ENCODE peak calls at places on chromosomes 7 and 10, in four cellular contexts. E is frontal cortex; V is stimulated activated CD4-positive, alpha-beta T cell treated with anti-CD3 and anti-CD28 coated beads, Interleukin-1b, Interleukin-23, amount 100 ng/mL, for 24 hours; U is lung. R is an unnamed sample.

GRCh38 chr7:155835446-155836215 is 23.4 kb upstream of the SHH start:
- DNase-seq in E (no peak), V (no peak), U (no peak), R (no peak)

GRCh38 chr10:84196941-84197340 is 2.6 kb downstream of the CDHR1 start:
- DNase-seq in E (no peak), V (no peak), U (no peak), R (no peak)

GRCh38 chr10:7410306-7410799 is 481 bp downstream of the SFMBT2 start:
- DNase-seq in E (peak), V (no peak), U (no peak), R (no peak)

GRCh38 chr7:105988277-105988676 is 25.2 kb downstream of the CDHR3 start:
- DNase-seq in E (no peak), V (no peak), U (no peak), R (no peak)

GRCh38 chr7:92934096-92934495 is 97.7 kb upstream of the CDK6 start:
- DNase-seq in E (no peak), V (no peak), U (no peak), R (no peak)

GRCh38 chr10:101065479-101066145 is 3.8 kb downstream of the KAZALD1 start:
- DNase-seq in E (no peak), V (no peak), U (no peak), R (no peak)

GRCh38 chr10:69225681-69226080 is 5.5 kb downstream of the HKDC1 start:
- DNase-seq in E (no peak), V (no peak), U (no peak), R (no peak)

GRCh38 chr10:10794056-10794455 is 223.6 kb upstream of the CELF2 start:
- DNase-seq in E (no peak), V (no peak), U (no peak), R (no peak)

GRCh38 chr10:9911488-9911887 is 1106.2 kb upstream of the CELF2 start:
- DNase-seq in E (no peak), V (no peak), U (no peak), R (no peak)

GRCh38 chr7:81488210-81488609 is 281.6 kb downstream of the HGF start:
- DNase-seq in E (no peak), V (no peak), U (no peak), R (no peak)

GRCh38 chr7:131536361-131536849 is 20.0 kb downstream of the PODXL start:
- DNase-seq in E (no peak), V (no peak), U (no peak), R (no peak)

GRCh38 chr10:125001313-125002043 is 59.6 kb downstream of the ZRANB1 start:
- DNase-seq in E (no peak), V (no peak), U (no peak), R (no peak)

GRCh38 chr7:130723784-130724183 is 10.2 kb downstream of the KLF14 start:
- DNase-seq in E (no peak), V (no peak), U (no peak), R (no peak)

GRCh38 chr7:139811106-139811505 is 18.0 kb upstream of the TBXAS1 start:
- DNase-seq in E (no peak), V (no peak), U (no peak), R (no peak)

GRCh38 chr7:16460789-16461465 is 4.6 kb downstream of the SOSTDC1 start:
- DNase-seq in E (no peak), V (no peak), U (no peak), R (no peak)

GRCh38 chr7:135798104-135798503 is 49.5 kb upstream of the FAM180A start:
- DNase-seq in E (no peak), V (no peak), U (no peak), R (no peak)

GRCh38 chr7:151819826-151820225 is 57.1 kb downstream of the PRKAG2 start:
- DNase-seq in E (no peak), V (no peak), U (no peak), R (no peak)

GRCh38 chr7:37230221-37230620 is 218.4 kb downstream of the ELMO1 start:
- DNase-seq in E (no peak), V (no peak), U (no peak), R (no peak)

GRCh38 chr7:86908948-86909347 is 150.5 kb downstream of the ELAPOR2 start:
- DNase-seq in E (no peak), V (no peak), U (no peak), R (no peak)

GRCh38 chr7:47460251-47460989 is 121.5 kb downstream of the TNS3 start:
- DNase-seq in E (no peak), V (no peak), U (no peak), R (no peak)

GRCh38 chr10:93436577-93436976 is 45.6 kb downstream of the MYOF start:
- DNase-seq in E (no peak), V (no peak), U (no peak), R (no peak)

GRCh38 chr10:28734940-28735759 is 57.8 kb downstream of the BAMBI start:
- DNase-seq in E (no peak), V (no peak), U (no peak), R (no peak)

GRCh38 chr7:128914566-128915151 is 4.2 kb upstream of the KCP start:
- DNase-seq in E (no peak), V (no peak), U (no peak), R (no peak)

GRCh38 chr10:60098676-60099601 is 192.6 kb upstream of the CCDC6 start:
- DNase-seq in E (no peak), V (no peak), U (no peak), R (no peak)

GRCh38 chr7:3399858-3400257 is 98.8 kb downstream of the SDK1 start:
- DNase-seq in E (no peak), V (no peak), U (no peak), R (no peak)

GRCh38 chr7:143018931-143019330 is 8.0 kb downstream of the OR9A2 start:
- DNase-seq in E (no peak), V (no peak), U (no peak), R (no peak)

GRCh38 chr7:105016083-105017075 is 2.4 kb downstream of the KMT2E start:
- DNase-seq in E (no peak), V (no peak), U (no peak), R (no peak)

GRCh38 chr7:28643369-28644340 is 231.3 kb downstream of the CREB5 start:
- DNase-seq in E (no peak), V (no peak), U (no peak), R (no peak)

GRCh38 chr10:35451103-35452016 is 115.1 kb downstream of the CCNY start:
- DNase-seq in E (no peak), V (no peak), U (no peak), R (no peak)

R was measured in effector CD8-positive, alpha-beta T cell.